ENCODE peak calls at places on chromosome 2, in eight cellular contexts. One of them, this sample, is unnamed.

GRCh38 chr2:75605770-75606535 is 40.6 kb upstream of the MRPL19 start:
- DNase-seq in fibroblast of the aortic adventitia: peak; percentile 99
- DNase-seq in stimulated activated naive B cell treated with anti-CD40 and anti-IgM and Interleukin-4, amounts not matched to agents 10 μg/mL and 1 μg/mL and 100 μg/mL, for 72 hours: no peak
- DNase-seq in colonic mucosa: no peak
- DNase-seq in NCI-H510A treated with DMSO at 0.1 percent for 48 hours: peak; percentile 44
- DNase-seq in activated CD8-positive, alpha-beta T cell treated with anti-CD3 and anti-CD28 coated beads, Interleukin-2, amount 10 ng/mL, durations not matched to agents 7 days and 5 days: no peak
- DNase-seq in AG20443: peak; percentile 90
- DNase-seq in adrenal gland: no peak
- DNase-seq in this sample: peak; percentile 93

GRCh38 chr2:128317186-128317897 is 1.3 kb downstream of the HS6ST1 start:
- DNase-seq in fibroblast of the aortic adventitia: no peak
- DNase-seq in activated CD8-positive, alpha-beta T cell treated with anti-CD3 and anti-CD28 coated beads, Interleukin-2, amount 10 ng/mL, durations not matched to agents 7 days and 5 days: peak; percentile 21
- DNase-seq in colonic mucosa: peak; percentile 40
- DNase-seq in adrenal gland: peak; percentile 31
- DNase-seq in stimulated activated naive B cell treated with anti-CD40 and anti-IgM and Interleukin-4, amounts not matched to agents 10 μg/mL and 1 μg/mL and 100 μg/mL, for 72 hours: peak; percentile 76
- DNase-seq in AG20443: peak; percentile 17
- DNase-seq in NCI-H510A treated with DMSO at 0.1 percent for 48 hours: peak; percentile 50
- DNase-seq in this sample: no peak

GRCh38 chr2:102103992-102104871 is 38.3 kb upstream of the IL1R1 start:
- DNase-seq in colonic mucosa: peak; percentile 66
- DNase-seq in NCI-H510A treated with DMSO at 0.1 percent for 48 hours: no peak
- DNase-seq in fibroblast of the aortic adventitia: peak; percentile 99
- DNase-seq in stimulated activated naive B cell treated with anti-CD40 and anti-IgM and Interleukin-4, amounts not matched to agents 10 μg/mL and 1 μg/mL and 100 μg/mL, for 72 hours: peak; percentile 60
- DNase-seq in activated CD8-positive, alpha-beta T cell treated with anti-CD3 and anti-CD28 coated beads, Interleukin-2, amount 10 ng/mL, durations not matched to agents 7 days and 5 days: peak; percentile 31
- DNase-seq in adrenal gland: peak; percentile 48
- DNase-seq in AG20443: peak; percentile 80
- DNase-seq in this sample: peak; percentile 91

GRCh38 chr2:216698895-216699294 is 3.5 kb upstream of the IGFBP5 start:
- DNase-seq in NCI-H510A treated with DMSO at 0.1 percent for 48 hours: peak; percentile 93
- DNase-seq in colonic mucosa: no peak
- DNase-seq in activated CD8-positive, alpha-beta T cell treated with anti-CD3 and anti-CD28 coated beads, Interleukin-2, amount 10 ng/mL, durations not matched to agents 7 days and 5 days: peak; percentile 51
- DNase-seq in fibroblast of the aortic adventitia: peak; percentile 76
- DNase-seq in AG20443: peak; percentile 65
- DNase-seq in adrenal gland: no peak
- DNase-seq in stimulated activated naive B cell treated with anti-CD40 and anti-IgM and Interleukin-4, amounts not matched to agents 10 μg/mL and 1 μg/mL and 100 μg/mL, for 72 hours: no peak
- DNase-seq in this sample: no peak

GRCh38 chr2:107712857-107713256 is 113.8 kb upstream of the RGPD4 start:
- DNase-seq in AG20443: no peak
- DNase-seq in colonic mucosa: no peak
- DNase-seq in NCI-H510A treated with DMSO at 0.1 percent for 48 hours: peak; percentile 45
- DNase-seq in adrenal gland: no peak
- DNase-seq in stimulated activated naive B cell treated with anti-CD40 and anti-IgM and Interleukin-4, amounts not matched to agents 10 μg/mL and 1 μg/mL and 100 μg/mL, for 72 hours: no peak
- DNase-seq in activated CD8-positive, alpha-beta T cell treated with anti-CD3 and anti-CD28 coated beads, Interleukin-2, amount 10 ng/mL, durations not matched to agents 7 days and 5 days: no peak
- DNase-seq in fibroblast of the aortic adventitia: no peak
- DNase-seq in this sample: no peak

GRCh38 chr2:199463000-199463692 is 5.4 kb upstream of the SATB2 start:
- DNase-seq in colonic mucosa: peak; percentile 92
- DNase-seq in activated CD8-positive, alpha-beta T cell treated with anti-CD3 and anti-CD28 coated beads, Interleukin-2, amount 10 ng/mL, durations not matched to agents 7 days and 5 days: peak; percentile 51
- DNase-seq in fibroblast of the aortic adventitia: peak; percentile 62
- DNase-seq in NCI-H510A treated with DMSO at 0.1 percent for 48 hours: peak; percentile 71
- DNase-seq in stimulated activated naive B cell treated with anti-CD40 and anti-IgM and Interleukin-4, amounts not matched to agents 10 μg/mL and 1 μg/mL and 100 μg/mL, for 72 hours: peak; percentile 28
- DNase-seq in AG20443: peak; percentile 96
- DNase-seq in adrenal gland: peak; percentile 79
- DNase-seq in this sample: peak; percentile 83

GRCh38 chr2:28810384-28811285 is at the start of gene SPDYA:
- DNase-seq in colonic mucosa: peak; percentile 82
- DNase-seq in NCI-H510A treated with DMSO at 0.1 percent for 48 hours: peak; percentile 84
- DNase-seq in fibroblast of the aortic adventitia: peak; percentile 47
- DNase-seq in stimulated activated naive B cell treated with anti-CD40 and anti-IgM and Interleukin-4, amounts not matched to agents 10 μg/mL and 1 μg/mL and 100 μg/mL, for 72 hours: peak; percentile 58
- DNase-seq in adrenal gland: peak; percentile 84
- DNase-seq in activated CD8-positive, alpha-beta T cell treated with anti-CD3 and anti-CD28 coated beads, Interleukin-2, amount 10 ng/mL, durations not matched to agents 7 days and 5 days: peak; percentile 84
- DNase-seq in AG20443: peak; percentile 95
- DNase-seq in this sample: peak; percentile 64

GRCh38 chr2:68643011-68643873 is at the start of gene PROKR1:
- DNase-seq in colonic mucosa: peak; percentile 37
- DNase-seq in adrenal gland: peak; percentile 49
- DNase-seq in NCI-H510A treated with DMSO at 0.1 percent for 48 hours: peak; percentile 41
- DNase-seq in AG20443: peak; percentile 77
- DNase-seq in fibroblast of the aortic adventitia: no peak
- DNase-seq in stimulated activated naive B cell treated with anti-CD40 and anti-IgM and Interleukin-4, amounts not matched to agents 10 μg/mL and 1 μg/mL and 100 μg/mL, for 72 hours: no peak
- DNase-seq in activated CD8-positive, alpha-beta T cell treated with anti-CD3 and anti-CD28 coated beads, Interleukin-2, amount 10 ng/mL, durations not matched to agents 7 days and 5 days: peak; percentile 29
- DNase-seq in this sample: peak; percentile 49

GRCh38 chr2:70140978-70141753 is 49.7 kb downstream of the C2orf42 start:
- DNase-seq in activated CD8-positive, alpha-beta T cell treated with anti-CD3 and anti-CD28 coated beads, Interleukin-2, amount 10 ng/mL, durations not matched to agents 7 days and 5 days: peak; percentile 78
- DNase-seq in colonic mucosa: peak; percentile 80
- DNase-seq in AG20443: no peak
- DNase-seq in adrenal gland: peak; percentile 64
- DNase-seq in stimulated activated naive B cell treated with anti-CD40 and anti-IgM and Interleukin-4, amounts not matched to agents 10 μg/mL and 1 μg/mL and 100 μg/mL, for 72 hours: peak; percentile 81
- DNase-seq in fibroblast of the aortic adventitia: peak; percentile 25
- DNase-seq in NCI-H510A treated with DMSO at 0.1 percent for 48 hours: peak; percentile 97
- DNase-seq in this sample: peak; percentile 30

GRCh38 chr2:37629529-37629928 is 41.9 kb downstream of the CDC42EP3 start:
- DNase-seq in stimulated activated naive B cell treated with anti-CD40 and anti-IgM and Interleukin-4, amounts not matched to agents 10 μg/mL and 1 μg/mL and 100 μg/mL, for 72 hours: no peak
- DNase-seq in AG20443: no peak
- DNase-seq in activated CD8-positive, alpha-beta T cell treated with anti-CD3 and anti-CD28 coated beads, Interleukin-2, amount 10 ng/mL, durations not matched to agents 7 days and 5 days: no peak
- DNase-seq in fibroblast of the aortic adventitia: peak; percentile 58
- DNase-seq in colonic mucosa: no peak
- DNase-seq in NCI-H510A treated with DMSO at 0.1 percent for 48 hours: no peak
- DNase-seq in adrenal gland: no peak
- DNase-seq in this sample: peak; percentile 31

GRCh38 chr2:120745420-120746178 is 9.9 kb downstream of the GLI2 start:
- DNase-seq in NCI-H510A treated with DMSO at 0.1 percent for 48 hours: no peak
- DNase-seq in AG20443: no peak
- DNase-seq in activated CD8-positive, alpha-beta T cell treated with anti-CD3 and anti-CD28 coated beads, Interleukin-2, amount 10 ng/mL, durations not matched to agents 7 days and 5 days: no peak
- DNase-seq in fibroblast of the aortic adventitia: no peak
- DNase-seq in adrenal gland: no peak
- DNase-seq in colonic mucosa: peak; percentile 13
- DNase-seq in stimulated activated naive B cell treated with anti-CD40 and anti-IgM and Interleukin-4, amounts not matched to agents 10 μg/mL and 1 μg/mL and 100 μg/mL, for 72 hours: no peak
- DNase-seq in this sample: no peak

GRCh38 chr2:127100261-127101047 is 6.5 kb downstream of the BIN1 start:
- DNase-seq in adrenal gland: no peak
- DNase-seq in activated CD8-positive, alpha-beta T cell treated with anti-CD3 and anti-CD28 coated beads, Interleukin-2, amount 10 ng/mL, durations not matched to agents 7 days and 5 days: no peak
- DNase-seq in stimulated activated naive B cell treated with anti-CD40 and anti-IgM and Interleukin-4, amounts not matched to agents 10 μg/mL and 1 μg/mL and 100 μg/mL, for 72 hours: no peak
- DNase-seq in AG20443: no peak
- DNase-seq in NCI-H510A treated with DMSO at 0.1 percent for 48 hours: peak; percentile 12
- DNase-seq in colonic mucosa: peak; percentile 88
- DNase-seq in fibroblast of the aortic adventitia: peak; percentile 23
- DNase-seq in this sample: no peak

GRCh38 chr2:7706791-7707190 is 789.6 kb downstream of the RNF144A start:
- DNase-seq in activated CD8-positive, alpha-beta T cell treated with anti-CD3 and anti-CD28 coated beads, Interleukin-2, amount 10 ng/mL, durations not matched to agents 7 days and 5 days: no peak
- DNase-seq in fibroblast of the aortic adventitia: no peak
- DNase-seq in AG20443: no peak
- DNase-seq in NCI-H510A treated with DMSO at 0.1 percent for 48 hours: no peak
- DNase-seq in adrenal gland: no peak
- DNase-seq in stimulated activated naive B cell treated with anti-CD40 and anti-IgM and Interleukin-4, amounts not matched to agents 10 μg/mL and 1 μg/mL and 100 μg/mL, for 72 hours: no peak
- DNase-seq in colonic mucosa: no peak
- DNase-seq in this sample: peak; percentile 42

GRCh38 chr2:196170202-196170680 is 1.1 kb downstream of the STK17B start:
- DNase-seq in fibroblast of the aortic adventitia: peak; percentile 58
- DNase-seq in AG20443: peak; percentile 19
- DNase-seq in adrenal gland: no peak
- DNase-seq in colonic mucosa: peak; percentile 52
- DNase-seq in NCI-H510A treated with DMSO at 0.1 percent for 48 hours: peak; percentile 53
- DNase-seq in activated CD8-positive, alpha-beta T cell treated with anti-CD3 and anti-CD28 coated beads, Interleukin-2, amount 10 ng/mL, durations not matched to agents 7 days and 5 days: peak; percentile 84
- DNase-seq in stimulated activated naive B cell treated with anti-CD40 and anti-IgM and Interleukin-4, amounts not matched to agents 10 μg/mL and 1 μg/mL and 100 μg/mL, for 72 hours: peak; percentile 41
- DNase-seq in this sample: peak; percentile 46

GRCh38 chr2:51720826-51721225 is 688.9 kb upstream of the NRXN1 start:
- DNase-seq in AG20443: no peak
- DNase-seq in NCI-H510A treated with DMSO at 0.1 percent for 48 hours: no peak
- DNase-seq in activated CD8-positive, alpha-beta T cell treated with anti-CD3 and anti-CD28 coated beads, Interleukin-2, amount 10 ng/mL, durations not matched to agents 7 days and 5 days: no peak
- DNase-seq in colonic mucosa: no peak
- DNase-seq in stimulated activated naive B cell treated with anti-CD40 and anti-IgM and Interleukin-4, amounts not matched to agents 10 μg/mL and 1 μg/mL and 100 μg/mL, for 72 hours: no peak
- DNase-seq in adrenal gland: no peak
- DNase-seq in fibroblast of the aortic adventitia: peak; percentile 7
- DNase-seq in this sample: no peak

GRCh38 chr2:113915067-113915819 is 25.4 kb downstream of the ACTR3 start:
- DNase-seq in adrenal gland: no peak
- DNase-seq in fibroblast of the aortic adventitia: no peak
- DNase-seq in NCI-H510A treated with DMSO at 0.1 percent for 48 hours: no peak
- DNase-seq in activated CD8-positive, alpha-beta T cell treated with anti-CD3 and anti-CD28 coated beads, Interleukin-2, amount 10 ng/mL, durations not matched to agents 7 days and 5 days: no peak
- DNase-seq in AG20443: no peak
- DNase-seq in stimulated activated naive B cell treated with anti-CD40 and anti-IgM and Interleukin-4, amounts not matched to agents 10 μg/mL and 1 μg/mL and 100 μg/mL, for 72 hours: no peak
- DNase-seq in colonic mucosa: no peak
- DNase-seq in this sample: no peak

GRCh38 chr2:233404227-233404626 is 49.9 kb downstream of the DGKD start:
- DNase-seq in fibroblast of the aortic adventitia: peak; percentile 53
- DNase-seq in NCI-H510A treated with DMSO at 0.1 percent for 48 hours: peak; percentile 16
- DNase-seq in activated CD8-positive, alpha-beta T cell treated with anti-CD3 and anti-CD28 coated beads, Interleukin-2, amount 10 ng/mL, durations not matched to agents 7 days and 5 days: peak; percentile 77
- DNase-seq in colonic mucosa: peak; percentile 85
- DNase-seq in adrenal gland: peak; percentile 28
- DNase-seq in AG20443: peak; percentile 44
- DNase-seq in stimulated activated naive B cell treated with anti-CD40 and anti-IgM and Interleukin-4, amounts not matched to agents 10 μg/mL and 1 μg/mL and 100 μg/mL, for 72 hours: no peak
- DNase-seq in this sample: no peak

GRCh38 chr2:237727363-237727762 is 71.2 kb upstream of the RBM44 start:
- DNase-seq in NCI-H510A treated with DMSO at 0.1 percent for 48 hours: no peak
- DNase-seq in AG20443: no peak
- DNase-seq in colonic mucosa: peak; percentile 49
- DNase-seq in activated CD8-positive, alpha-beta T cell treated with anti-CD3 and anti-CD28 coated beads, Interleukin-2, amount 10 ng/mL, durations not matched to agents 7 days and 5 days: no peak
- DNase-seq in fibroblast of the aortic adventitia: no peak
- DNase-seq in adrenal gland: no peak
- DNase-seq in stimulated activated naive B cell treated with anti-CD40 and anti-IgM and Interleukin-4, amounts not matched to agents 10 μg/mL and 1 μg/mL and 100 μg/mL, for 72 hours: no peak
- DNase-seq in this sample: peak; percentile 22

GRCh38 chr2:16561676-16562075 is 104.0 kb downstream of the CYRIA start:
- DNase-seq in colonic mucosa: no peak
- DNase-seq in activated CD8-positive, alpha-beta T cell treated with anti-CD3 and anti-CD28 coated beads, Interleukin-2, amount 10 ng/mL, durations not matched to agents 7 days and 5 days: no peak
- DNase-seq in fibroblast of the aortic adventitia: no peak
- DNase-seq in stimulated activated naive B cell treated with anti-CD40 and anti-IgM and Interleukin-4, amounts not matched to agents 10 μg/mL and 1 μg/mL and 100 μg/mL, for 72 hours: no peak
- DNase-seq in NCI-H510A treated with DMSO at 0.1 percent for 48 hours: no peak
- DNase-seq in adrenal gland: no peak
- DNase-seq in AG20443: no peak
- DNase-seq in this sample: no peak

GRCh38 chr2:204507636-204508035 is 37.6 kb upstream of the PARD3B start:
- DNase-seq in colonic mucosa: no peak
- DNase-seq in stimulated activated naive B cell treated with anti-CD40 and anti-IgM and Interleukin-4, amounts not matched to agents 10 μg/mL and 1 μg/mL and 100 μg/mL, for 72 hours: no peak
- DNase-seq in AG20443: peak; percentile 54
- DNase-seq in adrenal gland: no peak
- DNase-seq in NCI-H510A treated with DMSO at 0.1 percent for 48 hours: no peak
- DNase-seq in activated CD8-positive, alpha-beta T cell treated with anti-CD3 and anti-CD28 coated beads, Interleukin-2, amount 10 ng/mL, durations not matched to agents 7 days and 5 days: no peak
- DNase-seq in fibroblast of the aortic adventitia: peak; percentile 6
- DNase-seq in this sample: no peak

GRCh38 chr2:7673843-7674242 is 756.6 kb downstream of the RNF144A start:
- DNase-seq in activated CD8-positive, alpha-beta T cell treated with anti-CD3 and anti-CD28 coated beads, Interleukin-2, amount 10 ng/mL, durations not matched to agents 7 days and 5 days: no peak
- DNase-seq in adrenal gland: peak; percentile 39
- DNase-seq in NCI-H510A treated with DMSO at 0.1 percent for 48 hours: no peak
- DNase-seq in fibroblast of the aortic adventitia: peak; percentile 50
- DNase-seq in stimulated activated naive B cell treated with anti-CD40 and anti-IgM and Interleukin-4, amounts not matched to agents 10 μg/mL and 1 μg/mL and 100 μg/mL, for 72 hours: no peak
- DNase-seq in colonic mucosa: no peak
- DNase-seq in AG20443: peak; percentile 34
- DNase-seq in this sample: peak; percentile 43

GRCh38 chr2:30664761-30665358 is 142.4 kb downstream of the CAPN13 start:
- DNase-seq in stimulated activated naive B cell treated with anti-CD40 and anti-IgM and Interleukin-4, amounts not matched to agents 10 μg/mL and 1 μg/mL and 100 μg/mL, for 72 hours: no peak
- DNase-seq in activated CD8-positive, alpha-beta T cell treated with anti-CD3 and anti-CD28 coated beads, Interleukin-2, amount 10 ng/mL, durations not matched to agents 7 days and 5 days: peak; percentile 15
- DNase-seq in adrenal gland: no peak
- DNase-seq in colonic mucosa: no peak
- DNase-seq in fibroblast of the aortic adventitia: peak; percentile 93
- DNase-seq in NCI-H510A treated with DMSO at 0.1 percent for 48 hours: no peak
- DNase-seq in AG20443: peak; percentile 96
- DNase-seq in this sample: peak; percentile 90

GRCh38 chr2:8677646-8678592 is 3.9 kb upstream of the ID2 start:
- DNase-seq in AG20443: peak; percentile 49
- DNase-seq in fibroblast of the aortic adventitia: peak; percentile 86
- DNase-seq in stimulated activated naive B cell treated with anti-CD40 and anti-IgM and Interleukin-4, amounts not matched to agents 10 μg/mL and 1 μg/mL and 100 μg/mL, for 72 hours: no peak
- DNase-seq in activated CD8-positive, alpha-beta T cell treated with anti-CD3 and anti-CD28 coated beads, Interleukin-2, amount 10 ng/mL, durations not matched to agents 7 days and 5 days: peak; percentile 64
- DNase-seq in colonic mucosa: peak; percentile 73
- DNase-seq in adrenal gland: peak; percentile 61
- DNase-seq in NCI-H510A treated with DMSO at 0.1 percent for 48 hours: peak; percentile 75
- DNase-seq in this sample: peak; percentile 74

This sample was measured in MG63.